ENCODE peak calls at places on chromosomes 3 and 15, in eight cellular contexts. One of them, this sample, is unnamed.

GRCh38 chr3:129162729-129163579 is 2.1 kb upstream of the ISY1 start:
- DNase-seq in sigmoid colon: no peak
- DNase-seq in iris pigment epithelial cell: no peak
- DNase-seq in activated naive CD8-positive, alpha-beta T cell treated with anti-CD3 and anti-CD28 coated beads, Interleukin-2, amount 50 U/mL, for 16 hours: no peak
- DNase-seq in pulmonary artery endothelial cell: no peak
- DNase-seq in heart left ventricle: no peak
- DNase-seq in CD8-positive, alpha-beta memory T cell: no peak
- DNase-seq in A172: no peak
- DNase-seq in this sample: peak

GRCh38 chr3:152870027-152870426 is 35.1 kb downstream of the P2RY1 start:
- DNase-seq in sigmoid colon: no peak
- DNase-seq in iris pigment epithelial cell: no peak
- DNase-seq in activated naive CD8-positive, alpha-beta T cell treated with anti-CD3 and anti-CD28 coated beads, Interleukin-2, amount 50 U/mL, for 16 hours: no peak
- DNase-seq in pulmonary artery endothelial cell: no peak
- DNase-seq in heart left ventricle: no peak
- DNase-seq in CD8-positive, alpha-beta memory T cell: no peak
- DNase-seq in A172: no peak
- DNase-seq in this sample: no peak

GRCh38 chr3:184712579-184713355 is 903 bp upstream of the MAGEF1 start:
- DNase-seq in sigmoid colon: no peak
- DNase-seq in iris pigment epithelial cell: no peak
- DNase-seq in activated naive CD8-positive, alpha-beta T cell treated with anti-CD3 and anti-CD28 coated beads, Interleukin-2, amount 50 U/mL, for 16 hours: no peak
- DNase-seq in pulmonary artery endothelial cell: no peak
- DNase-seq in heart left ventricle: no peak
- DNase-seq in CD8-positive, alpha-beta memory T cell: no peak
- DNase-seq in A172: no peak
- DNase-seq in this sample: no peak

GRCh38 chr15:34855893-34856292 is 60.5 kb upstream of the ACTC1 start:
- DNase-seq in sigmoid colon: no peak
- DNase-seq in iris pigment epithelial cell: peak
- DNase-seq in activated naive CD8-positive, alpha-beta T cell treated with anti-CD3 and anti-CD28 coated beads, Interleukin-2, amount 50 U/mL, for 16 hours: no peak
- DNase-seq in pulmonary artery endothelial cell: no peak
- DNase-seq in heart left ventricle: peak
- DNase-seq in CD8-positive, alpha-beta memory T cell: no peak
- DNase-seq in A172: peak
- DNase-seq in this sample: no peak

GRCh38 chr3:12817341-12817705 is 20.8 kb downstream of the CAND2 start:
- DNase-seq in sigmoid colon: no peak
- DNase-seq in iris pigment epithelial cell: no peak
- DNase-seq in activated naive CD8-positive, alpha-beta T cell treated with anti-CD3 and anti-CD28 coated beads, Interleukin-2, amount 50 U/mL, for 16 hours: no peak
- DNase-seq in pulmonary artery endothelial cell: no peak
- DNase-seq in heart left ventricle: peak
- DNase-seq in CD8-positive, alpha-beta memory T cell: no peak
- DNase-seq in A172: no peak
- DNase-seq in this sample: no peak

GRCh38 chr3:33453331-33453761 is 13.1 kb upstream of the UBP1 start:
- DNase-seq in sigmoid colon: no peak
- DNase-seq in iris pigment epithelial cell: no peak
- DNase-seq in activated naive CD8-positive, alpha-beta T cell treated with anti-CD3 and anti-CD28 coated beads, Interleukin-2, amount 50 U/mL, for 16 hours: no peak
- DNase-seq in pulmonary artery endothelial cell: no peak
- DNase-seq in heart left ventricle: no peak
- DNase-seq in CD8-positive, alpha-beta memory T cell: no peak
- DNase-seq in A172: no peak
- DNase-seq in this sample: no peak

GRCh38 chr3:71102111-71103039 is 481.2 kb downstream of the FOXP1 start:
- DNase-seq in sigmoid colon: no peak
- DNase-seq in iris pigment epithelial cell: peak
- DNase-seq in activated naive CD8-positive, alpha-beta T cell treated with anti-CD3 and anti-CD28 coated beads, Interleukin-2, amount 50 U/mL, for 16 hours: no peak
- DNase-seq in pulmonary artery endothelial cell: peak
- DNase-seq in heart left ventricle: no peak
- DNase-seq in CD8-positive, alpha-beta memory T cell: no peak
- DNase-seq in A172: peak
- DNase-seq in this sample: no peak

GRCh38 chr3:171257251-171258179 is 202.7 kb downstream of the TNIK start:
- DNase-seq in sigmoid colon: no peak
- DNase-seq in iris pigment epithelial cell: peak
- DNase-seq in activated naive CD8-positive, alpha-beta T cell treated with anti-CD3 and anti-CD28 coated beads, Interleukin-2, amount 50 U/mL, for 16 hours: no peak
- DNase-seq in pulmonary artery endothelial cell: no peak
- DNase-seq in heart left ventricle: no peak
- DNase-seq in CD8-positive, alpha-beta memory T cell: no peak
- DNase-seq in A172: peak
- DNase-seq in this sample: no peak

GRCh38 chr15:66863382-66864085 is 161.5 kb downstream of the SMAD6 start:
- DNase-seq in sigmoid colon: peak
- DNase-seq in iris pigment epithelial cell: no peak
- DNase-seq in activated naive CD8-positive, alpha-beta T cell treated with anti-CD3 and anti-CD28 coated beads, Interleukin-2, amount 50 U/mL, for 16 hours: no peak
- DNase-seq in pulmonary artery endothelial cell: no peak
- DNase-seq in heart left ventricle: no peak
- DNase-seq in CD8-positive, alpha-beta memory T cell: no peak
- DNase-seq in A172: no peak
- DNase-seq in this sample: no peak

GRCh38 chr3:117052356-117052755 is 342.8 kb downstream of the TUSC7 start:
- DNase-seq in sigmoid colon: no peak
- DNase-seq in iris pigment epithelial cell: no peak
- DNase-seq in activated naive CD8-positive, alpha-beta T cell treated with anti-CD3 and anti-CD28 coated beads, Interleukin-2, amount 50 U/mL, for 16 hours: no peak
- DNase-seq in pulmonary artery endothelial cell: peak
- DNase-seq in heart left ventricle: no peak
- DNase-seq in CD8-positive, alpha-beta memory T cell: no peak
- DNase-seq in A172: no peak
- DNase-seq in this sample: no peak

GRCh38 chr3:50486219-50486888 is 17.1 kb downstream of the CACNA2D2 start:
- DNase-seq in sigmoid colon: no peak
- DNase-seq in iris pigment epithelial cell: peak
- DNase-seq in activated naive CD8-positive, alpha-beta T cell treated with anti-CD3 and anti-CD28 coated beads, Interleukin-2, amount 50 U/mL, for 16 hours: no peak
- DNase-seq in pulmonary artery endothelial cell: no peak
- DNase-seq in heart left ventricle: no peak
- DNase-seq in CD8-positive, alpha-beta memory T cell: no peak
- DNase-seq in A172: peak
- DNase-seq in this sample: no peak

This sample was measured in erythroblast.